ENCODE peak calls at places on chromosomes 3 and 15, in nine cellular contexts. V is Karpas-422, S is HCT116, X is OCI-LY7, T is MM.1S, W is GM23248, A is PC-9, N is GM23338, R is SK-N-SH. F is an unnamed sample. For H3K9me2, the result is how much of the 10 kb centered on the place peaks cover.

GRCh38 chr3:11601446-11602241 is 42.1 kb downstream of the VGLL4 start:
- DNase-seq in V (peak), S (no peak), X (peak), T (no peak), W (peak), A (no peak), N (no peak), R (no peak), F (peak)

GRCh38 chr15:74799255-74799842 is 13.3 kb upstream of the LMAN1L start:
- DNase-seq in V (peak), S (no peak), X (peak), T (peak), W (no peak), A (no peak), N (no peak), R (no peak), F (no peak)

GRCh38 chr3:42979044-42979962 is at the start of gene GASK1A:
- DNase-seq in V (peak), S (no peak), X (no peak), T (peak), W (peak), A (no peak), N (peak), R (peak), F (peak)

GRCh38 chr3:136042608-136043221 is 77.2 kb downstream of the PPP2R3A start:
- DNase-seq in V (peak), S (peak), X (peak), T (peak), W (peak), A (no peak), N (peak), R (peak), F (peak)

GRCh38 chr3:187721055-187721454 is 18.7 kb upstream of the RTP2 start:
- DNase-seq in V (peak), S (no peak), X (no peak), T (no peak), W (no peak), A (no peak), N (no peak), R (no peak), F (no peak)

GRCh38 chr15:70376929-70377691 is 279.4 kb upstream of the TLE3 start:
- DNase-seq in V (no peak), S (no peak), X (no peak), T (no peak), W (peak), A (no peak), N (peak), R (peak), F (no peak)

GRCh38 chr15:28967071-28967470 is 81.3 kb downstream of the APBA2 start:
- DNase-seq in V (no peak), S (no peak), X (no peak), T (no peak), W (no peak), A (no peak), N (no peak), R (no peak), F (peak)

GRCh38 chr3:177579419-177579818 is 382.1 kb upstream of the TBL1XR1 start:
- DNase-seq in V (no peak), S (no peak), X (no peak), T (no peak), W (peak), A (no peak), N (no peak), R (no peak), F (no peak)

GRCh38 chr15:35306361-35306981 is 221.4 kb upstream of the NANOGP8 start:
- DNase-seq in V (no peak), S (peak), X (no peak), T (no peak), W (peak), A (peak), N (peak), R (no peak), F (peak)

GRCh38 chr3:89314454-89314853 is 207.0 kb downstream of the EPHA3 start:
- DNase-seq in V (no peak), S (no peak), X (peak), T (peak), W (peak), A (no peak), N (peak), R (no peak), F (peak)

GRCh38 chr3:170128977-170129431 is 52.5 kb downstream of the PHC3 start:
- DNase-seq in V (no peak), S (no peak), X (peak), T (peak), W (peak), A (no peak), N (no peak), R (no peak), F (peak)

GRCh38 chr15:40367673-40368611 is 9.9 kb downstream of the DISP2 start:
- DNase-seq in V (peak), S (peak), X (peak), T (peak), W (peak), A (peak), N (peak), R (peak), F (peak)

DNA sequence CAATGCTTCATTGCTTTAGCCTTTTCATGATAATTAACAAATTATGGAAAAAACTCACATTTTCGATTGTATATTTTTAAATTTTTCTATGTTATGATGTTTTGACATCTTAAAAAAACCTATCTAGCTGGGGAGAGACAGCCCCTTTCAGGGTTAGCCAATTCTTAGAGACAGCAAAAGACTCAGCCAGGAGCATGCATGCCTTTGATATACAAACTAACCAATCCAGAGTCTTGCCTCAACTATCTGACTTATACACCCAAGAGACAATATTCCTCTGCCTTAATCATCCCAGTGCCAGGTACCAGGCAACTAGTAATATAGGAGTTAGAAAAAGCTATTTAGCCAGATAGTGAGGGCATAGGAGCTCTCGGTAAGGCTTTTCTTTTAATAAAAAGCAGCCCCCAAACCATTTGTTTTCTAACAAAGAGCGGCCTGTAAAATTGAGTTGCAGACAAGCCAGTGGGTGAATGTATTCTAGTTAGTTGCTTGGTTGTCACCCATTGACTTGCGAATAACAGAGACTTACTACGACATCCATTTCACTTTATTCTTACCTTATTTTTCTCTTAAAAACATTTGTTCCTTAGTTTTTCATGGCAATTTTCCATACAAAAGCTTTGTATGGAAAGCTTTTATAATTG is 64.8 kb upstream of the ATP2C1 start:
- DNase-seq in V (no peak), S (no peak), X (no peak), T (no peak), W (no peak), A (no peak), N (no peak), R (no peak), F (no peak)
- H3K9me2 ChIP-seq in V (under half), S (under half), X (under half), T (under half), W (under half), A (under half), N (under half), R (under half), F (under half)

DNA sequence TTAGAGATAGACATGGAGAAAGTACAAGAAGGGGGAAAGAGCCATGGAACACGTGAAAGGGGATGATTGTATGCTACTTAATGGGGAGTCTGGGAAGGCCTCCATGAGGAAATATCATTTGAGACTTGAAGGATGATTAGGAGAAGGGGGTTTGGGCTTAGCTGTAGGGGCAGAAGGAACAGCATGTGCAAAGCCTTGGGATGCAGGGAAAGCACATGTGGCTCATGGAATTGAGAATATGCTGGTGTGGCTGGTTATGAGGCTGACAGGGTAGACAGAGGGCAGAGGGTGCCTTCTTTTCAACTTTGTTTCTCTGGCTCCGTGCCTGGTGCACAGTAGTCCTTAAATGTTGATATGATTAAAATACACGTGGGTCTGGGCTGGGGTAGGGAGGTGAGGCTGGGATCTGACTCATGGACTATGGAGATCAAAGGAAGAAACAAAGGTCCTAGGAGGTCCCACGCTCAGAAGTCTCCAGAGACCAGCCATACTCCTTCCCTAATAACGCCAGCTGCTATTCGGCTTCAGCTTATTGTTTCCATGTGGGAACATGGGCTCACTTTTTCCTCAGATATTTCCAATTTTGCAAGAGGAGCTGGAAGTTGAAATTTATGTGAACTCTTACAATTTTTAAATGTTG is 1.1 kb downstream of the GTF2E1 start:
- DNase-seq in V (no peak), S (no peak), X (no peak), T (no peak), W (peak), A (no peak), N (no peak), R (no peak), F (peak)
- H3K27ac ChIP-seq in V (peak), S (peak), X (peak), T (no peak), W (peak), A (peak), N (peak), R (no peak), F (peak)

GRCh38 chr15:95468820-95469219 is 861.7 kb upstream of the NR2F2 start:
- DNase-seq in V (no peak), S (no peak), X (no peak), T (no peak), W (no peak), A (no peak), N (peak), R (no peak), F (no peak)
- H2AFZ ChIP-seq in V (no peak), S (no peak), X (no peak), T (no peak), W (peak), A (no peak), N (peak), R (no peak), F (no peak)

DNA sequence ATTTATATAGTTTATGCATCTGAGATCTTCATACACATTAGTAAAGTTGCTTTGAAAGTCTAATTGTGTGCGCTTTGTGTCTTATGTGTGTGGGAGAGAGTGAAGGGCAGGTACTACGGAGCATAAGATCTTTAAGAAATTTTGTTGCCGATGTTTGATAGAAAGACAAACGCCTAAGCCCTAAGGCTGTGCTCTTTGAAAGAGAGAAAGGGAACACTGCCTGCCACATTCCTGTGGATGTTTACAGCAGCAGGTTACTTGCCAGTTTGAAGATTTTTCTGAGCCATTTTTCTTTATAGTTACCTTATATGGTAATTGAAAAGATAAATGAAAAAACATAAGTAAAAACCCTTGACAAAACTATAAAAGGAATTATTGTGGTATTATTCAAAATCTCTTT is 17.0 kb downstream of the DTWD1 start:
- DNase-seq in V (no peak), S (no peak), X (no peak), T (no peak), W (no peak), A (no peak), N (peak), R (no peak), F (no peak)
- H3K9me2 ChIP-seq in V (under half), S (under half), X (under half), T (under half), W (under half), A (under half), N (under half), R (under half), F (under half)

DNA sequence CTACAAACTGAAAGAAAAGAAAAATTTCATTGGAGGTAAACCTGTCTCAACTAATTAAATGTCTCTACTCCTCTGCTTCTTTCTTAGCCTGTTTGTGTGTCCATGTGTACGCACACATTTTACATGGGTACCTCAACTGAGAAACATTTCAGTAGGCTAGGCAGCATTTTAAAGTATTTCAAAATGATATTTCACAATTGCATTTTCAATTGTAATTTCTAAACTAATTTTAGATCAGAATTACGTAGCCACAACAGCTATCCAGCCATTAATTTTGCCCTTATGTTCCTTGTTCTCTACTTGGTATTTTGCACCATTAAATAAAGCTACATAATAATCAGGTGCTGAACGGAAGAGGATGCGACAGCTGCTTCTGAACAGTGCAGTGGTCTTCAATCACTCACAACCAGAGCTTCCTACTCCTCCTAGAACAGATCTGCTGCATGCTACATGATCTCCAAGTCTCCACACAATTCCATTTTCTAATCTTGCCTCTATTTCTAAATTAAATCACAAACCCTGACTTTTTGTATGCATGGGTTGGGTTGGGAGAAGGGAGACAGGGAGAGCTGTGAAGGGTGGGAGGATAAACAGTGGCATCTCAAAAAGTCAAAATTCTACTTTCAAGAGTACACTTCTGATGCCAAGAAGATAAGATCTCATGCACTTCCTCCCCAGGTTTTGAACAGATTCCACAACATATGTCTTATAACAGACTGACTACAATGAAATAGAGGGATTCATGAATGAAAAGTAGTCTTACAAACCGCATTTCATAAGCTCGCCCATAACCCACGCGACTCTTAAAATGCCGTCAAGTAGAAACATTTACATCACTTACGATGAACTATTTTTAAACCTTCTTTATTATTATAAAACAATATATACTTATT is 57.4 kb downstream of the CHSY1 start:
- DNase-seq in V (no peak), S (no peak), X (no peak), T (no peak), W (peak), A (no peak), N (no peak), R (no peak), F (no peak)
- H3K27ac ChIP-seq in V (no peak), S (no peak), X (no peak), T (no peak), W (peak), A (no peak), N (no peak), R (peak), F (no peak)

GRCh38 chr15:98861188-98861587 is 146.4 kb downstream of the PGPEP1L start:
- DNase-seq in V (no peak), S (no peak), X (no peak), T (no peak), W (no peak), A (no peak), N (peak), R (no peak), F (no peak)

GRCh38 chr15:98858610-98859023 is 149.0 kb downstream of the PGPEP1L start:
- DNase-seq in V (no peak), S (no peak), X (no peak), T (peak), W (no peak), A (no peak), N (no peak), R (no peak), F (no peak)

GRCh38 chr15:98859149-98859548 is 148.4 kb downstream of the PGPEP1L start:
- DNase-seq in V (no peak), S (no peak), X (no peak), T (peak), W (no peak), A (no peak), N (no peak), R (no peak), F (no peak)

GRCh38 chr15:98863983-98864382 is 143.6 kb downstream of the PGPEP1L start:
- DNase-seq in V (no peak), S (no peak), X (no peak), T (no peak), W (no peak), A (no peak), N (no peak), R (no peak), F (no peak)

GRCh38 chr15:98860647-98861041 is 146.9 kb downstream of the PGPEP1L start:
- DNase-seq in V (no peak), S (no peak), X (no peak), T (peak), W (no peak), A (no peak), N (no peak), R (no peak), F (no peak)
- H2AFZ ChIP-seq in V (no peak), S (no peak), X (no peak), T (no peak), W (no peak), A (no peak), N (no peak), R (no peak), F (no peak)

DNA sequence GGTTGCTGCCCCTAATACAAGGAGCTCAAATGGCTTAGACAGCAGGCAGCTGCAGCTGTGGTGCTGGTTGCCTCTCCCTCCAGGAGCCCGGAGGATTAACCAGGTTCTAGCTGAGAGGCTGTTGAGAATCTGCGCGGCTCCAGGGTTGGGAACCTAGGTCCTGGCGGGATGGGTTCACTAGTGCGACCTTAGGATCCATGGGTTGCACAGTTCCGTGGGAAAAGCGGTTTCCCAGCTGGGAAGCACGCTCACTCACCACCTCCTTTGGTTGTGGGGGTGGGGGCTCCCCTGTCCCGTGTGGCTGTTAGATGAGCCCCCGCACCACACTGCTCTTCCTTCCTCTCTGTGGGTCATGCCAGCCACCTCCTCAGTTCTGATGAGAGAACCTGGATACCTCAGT is 375.1 kb upstream of the ARRDC4 start:
- DNase-seq in V (no peak), S (no peak), X (no peak), T (no peak), W (no peak), A (no peak), N (no peak), R (no peak), F (no peak)
- H3K9me2 ChIP-seq in V (under half), S (under half), X (under half), T (under half), W (under half), A (under half), N (under half), R (under half), F (under half)

GRCh38 chr3:111338059-111338698 is 203.8 kb upstream of the CD96 start:
- DNase-seq in V (peak), S (peak), X (peak), T (peak), W (peak), A (peak), N (peak), R (peak), F (peak)

GRCh38 chr3:111339017-111339416 is 203.0 kb upstream of the CD96 start:
- DNase-seq in V (no peak), S (no peak), X (no peak), T (no peak), W (no peak), A (no peak), N (no peak), R (no peak), F (no peak)

GRCh38 chr3:111333642-111334041 is 208.4 kb upstream of the CD96 start:
- DNase-seq in V (no peak), S (no peak), X (no peak), T (no peak), W (peak), A (no peak), N (no peak), R (no peak), F (peak)

GRCh38 chr3:111335512-111335911 is 206.5 kb upstream of the CD96 start:
- DNase-seq in V (no peak), S (no peak), X (no peak), T (no peak), W (no peak), A (no peak), N (no peak), R (no peak), F (no peak)

DNA sequence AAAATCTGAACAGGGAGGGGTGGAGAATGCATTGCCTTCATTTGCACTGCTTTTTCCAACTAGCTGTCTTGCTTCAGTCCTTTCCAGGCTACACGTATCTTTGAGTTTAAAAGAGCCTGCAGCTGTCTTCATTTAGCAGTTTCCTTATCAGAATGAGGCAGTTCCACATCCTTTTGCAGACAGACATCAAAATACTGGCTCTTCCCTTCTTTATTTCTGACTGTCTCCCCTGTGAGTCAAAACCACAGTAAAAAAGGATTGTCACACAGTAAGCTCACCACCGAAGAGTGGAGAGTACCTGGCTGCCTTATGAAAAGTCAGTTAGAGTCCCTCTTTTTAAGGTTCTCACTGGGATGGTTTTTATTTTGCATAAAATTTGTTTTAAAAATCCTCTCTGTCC is 205.5 kb upstream of the CD96 start:
- DNase-seq in V (no peak), S (no peak), X (no peak), T (no peak), W (peak), A (no peak), N (no peak), R (peak), F (peak)
- H3K27ac ChIP-seq in V (no peak), S (no peak), X (no peak), T (no peak), W (no peak), A (no peak), N (no peak), R (peak), F (no peak)

F was measured in PC-3.